ENCODE peak calls at places on chromosomes 12 and 14, in four cellular contexts. J is K562, W is GM12878, X is HepG2. I is an unnamed sample.

GRCh38 chr12:14249368-14249767 is 116.1 kb upstream of the ATF7IP start:
- DNase-seq in J (no peak), W (no peak), X (peak; percentile 86), I (no peak)

GRCh38 chr12:53759261-53759660 is 7.5 kb upstream of the CISTR start:
- DNase-seq in J (no peak), W (no peak), X (no peak), I (no peak)

GRCh38 chr14:69038449-69039286 is 59.6 kb upstream of the ACTN1 start:
- DNase-seq in J (no peak), W (no peak), X (no peak), I (no peak)

GRCh38 chr12:10645910-10646309 is 27.9 kb downstream of the STYK1 start:
- DNase-seq in J (no peak), W (no peak), X (no peak), I (no peak)

GRCh38 chr14:93683241-93683640 is 105.0 kb downstream of the PRIMA1 start:
- DNase-seq in J (peak; percentile 51), W (no peak), X (no peak), I (peak; percentile 43)

GRCh38 chr14:34971381-34971780 is 11.4 kb upstream of the SRP54 start:
- DNase-seq in J (no peak), W (no peak), X (no peak), I (no peak)

GRCh38 chr12:47783024-47783755 is 10.2 kb downstream of the SLC48A1 start:
- DNase-seq in J (no peak), W (no peak), X (no peak), I (no peak)

GRCh38 chr12:124744659-124745467 is 118.8 kb downstream of the SCARB1 start:
- DNase-seq in J (peak; percentile 98), W (peak; percentile 48), X (peak; percentile 78), I (peak; percentile 59)

GRCh38 chr12:90090929-90091651 is 382.5 kb upstream of the ATP2B1 start:
- DNase-seq in J (no peak), W (no peak), X (no peak), I (no peak)

GRCh38 chr14:53174918-53175317 is 21.8 kb upstream of the DDHD1 start:
- DNase-seq in J (no peak), W (no peak), X (no peak), I (no peak)

GRCh38 chr14:92513966-92514843 is 624 bp downstream of the RIN3 start:
- DNase-seq in J (no peak), W (no peak), X (peak; percentile 36), I (peak; percentile 44)

GRCh38 chr14:65849096-65849495 is 436.6 kb downstream of the FUT8 start:
- DNase-seq in J (no peak), W (no peak), X (no peak), I (no peak)

GRCh38 chr12:25248732-25249131 is 2.0 kb downstream of the KRAS start:
- DNase-seq in J (no peak), W (no peak), X (no peak), I (no peak)

GRCh38 chr14:51564460-51564859 is 87.2 kb upstream of the FRMD6 start:
- DNase-seq in J (no peak), W (no peak), X (no peak), I (no peak)

GRCh38 chr14:105876829-105877228 is 350.4 kb downstream of the TMEM121 start:
- DNase-seq in J (no peak), W (no peak), X (no peak), I (peak; percentile 4)

GRCh38 chr14:67733609-67734008 is 31.9 kb downstream of the RDH12 start:
- DNase-seq in J (no peak), W (no peak), X (no peak), I (no peak)

GRCh38 chr14:71237556-71237955 is 330.3 kb downstream of the PCNX1 start:
- DNase-seq in J (no peak), W (no peak), X (no peak), I (no peak)

GRCh38 chr12:53754633-53755261 is 3.0 kb upstream of the CISTR start:
- DNase-seq in J (no peak), W (no peak), X (no peak), I (no peak)

DNA sequence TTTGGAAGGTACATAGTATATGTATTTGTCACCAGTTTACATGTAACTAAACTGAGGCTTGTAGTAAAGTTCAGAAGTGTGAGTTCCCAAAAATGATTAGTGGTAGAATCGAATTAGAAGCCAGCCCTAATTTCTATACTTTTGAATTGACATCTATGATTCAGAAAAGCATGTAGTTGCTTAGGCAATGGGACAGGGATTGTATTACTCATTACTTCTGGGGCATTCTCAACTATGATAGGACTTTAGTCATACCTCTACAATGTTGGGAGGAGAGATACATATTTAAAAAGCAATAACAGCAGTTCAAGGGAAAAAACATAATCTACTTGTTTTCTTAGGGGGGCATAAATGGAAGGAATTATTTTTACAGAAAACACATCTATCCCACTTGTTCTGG is 277.9 kb upstream of the E2F7 start:
- DNase-seq in J (no peak), W (no peak), X (no peak), I (no peak)
- TF ChIP-seq CTCF in J (no peak), W (no peak), X (no peak), I (no peak)

GRCh38 chr12:7122876-7123769 is 5.6 kb downstream of the RBP5 start:
- DNase-seq in J (peak; percentile 77), W (no peak), X (no peak), I (no peak)
- TF ChIP-seq TCF7 in J (no peak), W (no peak), X (no peak), I (no peak)

GRCh38 chr14:96221841-96222240 is 17.2 kb downstream of the BDKRB2 start:
- DNase-seq in J (no peak), W (no peak), X (no peak), I (no peak)
- TF ChIP-seq CREB1 in J (no peak), W (no peak), X (no peak), I (no peak)

DNA sequence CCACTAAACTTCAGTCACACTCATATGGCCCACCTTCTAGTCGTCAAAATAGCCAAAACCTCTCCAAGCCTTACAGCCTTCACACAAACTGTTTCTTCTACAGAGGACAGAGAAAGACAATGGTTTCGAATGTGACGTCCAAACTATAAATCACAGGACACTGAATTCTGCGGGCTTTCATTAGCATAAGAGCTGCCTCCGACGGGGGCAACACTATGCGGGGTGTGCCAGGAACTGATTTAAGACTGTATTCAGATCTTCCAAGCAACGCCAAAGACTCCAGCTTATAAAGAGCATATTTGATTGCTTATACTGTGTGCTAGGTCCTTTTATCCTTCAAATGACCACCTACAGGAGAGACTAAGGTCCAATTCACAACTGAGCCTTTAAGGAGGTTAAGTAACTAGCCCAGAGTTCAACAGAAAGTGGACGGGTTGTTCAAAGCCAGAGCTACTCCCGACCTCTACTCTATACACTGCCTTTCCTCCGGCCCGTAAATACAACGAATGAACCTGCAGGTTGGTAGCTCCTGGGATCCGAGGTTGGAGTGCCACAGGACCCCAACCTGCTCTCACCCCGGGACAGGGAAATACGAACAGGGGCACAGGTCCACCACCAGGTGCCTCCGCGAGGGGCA is 574 bp downstream of the L2HGDH start:
- DNase-seq in J (no peak), W (no peak), X (peak; percentile 5), I (no peak)
- TF ChIP-seq CTCF in J (no peak), W (peak; percentile 59), X (no peak), I (peak; percentile 47)

GRCh38 chr14:24054324-24054641 is 2.5 kb downstream of the CARMIL3 start:
- DNase-seq in J (no peak), W (no peak), X (no peak), I (no peak)
- TF ChIP-seq TCF7 in J (no peak), W (no peak), X (no peak), I (no peak)

GRCh38 chr12:2248087-2248900 is 195.5 kb downstream of the CACNA1C start:
- DNase-seq in J (no peak), W (no peak), X (peak; percentile 92), I (no peak)
- TF ChIP-seq CREB1 in J (no peak), W (no peak), X (no peak), I (no peak)

I was measured in WTC11.